ENCODE peak calls at places on chromosomes 4 and X, in ten cellular contexts. K, Q, F, S, U, D, Y, H, Z and V are unnamed samples.

GRCh38 chr4:144709793-144710525 is 64.0 kb downstream of the HHIP start:
- DNase-seq in Y (no peak), Z (no peak), S (no peak), K (no peak), H (no peak), D (peak; percentile 18), U (peak; percentile 95), Q (peak; percentile 41), F (peak; percentile 53), V (no peak)

GRCh38 chr4:153489856-153490558 is 23.8 kb downstream of the TMEM131L start:
- DNase-seq in Z (no peak), K (no peak), F (no peak), Y (no peak), D (no peak), H (no peak), S (no peak), U (peak; percentile 50), Q (peak; percentile 39), V (no peak)

GRCh38 chr4:173878701-173879100 is 348.7 kb upstream of the HAND2 start:
- DNase-seq in H (no peak), D (peak; percentile 16), S (no peak), Y (no peak), K (no peak), Q (peak; percentile 88), U (peak; percentile 15), Z (no peak), F (no peak), V (no peak)

GRCh38 chr4:15469402-15470148 is at the start of gene CC2D2A:
- DNase-seq in D (no peak), Q (peak; percentile 76), U (peak; percentile 73), Z (no peak), S (no peak), Y (peak; percentile 13), K (no peak), H (peak; percentile 38), F (peak; percentile 49), V (peak; percentile 37)

GRCh38 chr4:184019084-184019483 is 114.0 kb downstream of the STOX2 start:
- DNase-seq in Y (no peak), Q (no peak), D (no peak), K (no peak), S (no peak), F (peak; percentile 26), U (peak; percentile 9), Z (no peak), H (no peak), V (no peak)

GRCh38 chr4:172850838-172851237 is 317.8 kb upstream of the GALNT7 start:
- DNase-seq in Q (peak; percentile 36), U (peak; percentile 87), Y (no peak), K (no peak), D (no peak), H (no peak), F (peak; percentile 76), Z (no peak), S (peak; percentile 20), V (no peak)

GRCh38 chr4:72286185-72286584 is 254.4 kb downstream of the NPFFR2 start:
- DNase-seq in K (no peak), S (no peak), D (no peak), Q (peak; percentile 23), H (no peak), U (peak; percentile 52), F (peak; percentile 15), Y (no peak), Z (no peak), V (no peak)

GRCh38 chrX:154775611-154776349 is 13.1 kb downstream of the DKC1 start:
- DNase-seq in U (no peak), S (no peak), K (no peak), D (peak; percentile 14), H (peak; percentile 36), Z (no peak), F (no peak), Q (peak; percentile 36), Y (no peak), V (no peak)

GRCh38 chr4:71266090-71266794 is 72.6 kb upstream of the SLC4A4 start:
- DNase-seq in K (no peak), D (no peak), U (peak; percentile 63), Z (no peak), F (peak; percentile 93), S (peak; percentile 47), H (no peak), Y (no peak), Q (peak; percentile 62), V (no peak)

GRCh38 chrX:139751053-139751452 is 43.1 kb upstream of the MCF2 start:
- DNase-seq in Y (no peak), S (no peak), U (no peak), Q (no peak), D (no peak), Z (no peak), F (no peak), K (no peak), H (no peak), V (no peak)

GRCh38 chrX:78437621-78438020 is 110.2 kb upstream of the CYSLTR1 start:
- DNase-seq in U (no peak), D (no peak), H (no peak), K (no peak), Y (no peak), S (no peak), Q (no peak), F (no peak), Z (no peak), V (no peak)

GRCh38 chr4:60683357-60683756 is 516.8 kb upstream of the ADGRL3 start:
- DNase-seq in U (peak; percentile 94), Z (no peak), Y (no peak), K (no peak), Q (peak; percentile 20), F (peak; percentile 66), S (peak; percentile 78), D (no peak), H (no peak), V (no peak)

GRCh38 chr4:170057851-170058250 is 31.7 kb upstream of the MFAP3L start:
- DNase-seq in Y (no peak), U (no peak), K (no peak), Z (no peak), F (no peak), D (no peak), H (no peak), Q (peak; percentile 42), S (no peak), V (no peak)

GRCh38 chrX:47160781-47161180 is 15.8 kb downstream of the RBM10 start:
- DNase-seq in K (no peak), Q (no peak), S (no peak), D (no peak), U (no peak), Z (no peak), H (no peak), F (peak; percentile 20), Y (no peak), V (no peak)

GRCh38 chr4:108502366-108502765 is 118.0 kb upstream of the RPL34 start:
- DNase-seq in U (no peak), Y (no peak), F (peak; percentile 4), Q (no peak), D (no peak), S (no peak), H (no peak), K (no peak), Z (no peak), V (no peak)

GRCh38 chrX:21725498-21725897 is 32.4 kb downstream of the SMPX start:
- DNase-seq in F (peak; percentile 45), H (no peak), D (no peak), S (no peak), Z (no peak), Y (no peak), Q (no peak), U (peak; percentile 63), K (no peak), V (no peak)
- TF ChIP-seq CTCF in F (peak; percentile 53), H (no peak), D (no peak), S (peak; percentile 43), Z (peak; percentile 35), Y (peak; percentile 24), Q (no peak), U (peak; percentile 42), K (no peak), V (no peak)

GRCh38 chrX:45799576-45799975 is 598.9 kb upstream of the DIPK2B start:
- DNase-seq in F (no peak), S (no peak), D (no peak), H (no peak), Z (no peak), K (no peak), Q (no peak), Y (no peak), U (no peak), V (no peak)

GRCh38 chrX:45806410-45807121 is 605.9 kb upstream of the DIPK2B start:
- DNase-seq in U (peak; percentile 81), H (no peak), S (peak; percentile 78), Z (no peak), Y (no peak), F (peak; percentile 92), Q (peak; percentile 90), K (no peak), D (no peak), V (no peak)

GRCh38 chrX:45803383-45803921 is 602.8 kb upstream of the DIPK2B start:
- DNase-seq in Y (no peak), F (peak; percentile 92), Z (no peak), U (peak; percentile 95), Q (peak; percentile 76), S (peak; percentile 86), K (no peak), H (no peak), D (no peak), V (no peak)

GRCh38 chrX:45801554-45801953 is 600.9 kb upstream of the DIPK2B start:
- DNase-seq in F (peak; percentile 34), U (peak; percentile 71), D (no peak), Y (no peak), Z (no peak), K (no peak), H (no peak), Q (peak; percentile 55), S (no peak), V (no peak)
- TF ChIP-seq CTCF in F (peak; percentile 40), U (no peak), D (no peak), Y (peak; percentile 18), Z (peak; percentile 29), K (no peak), H (no peak), Q (peak; percentile 27), S (peak; percentile 48), V (no peak)

DNA sequence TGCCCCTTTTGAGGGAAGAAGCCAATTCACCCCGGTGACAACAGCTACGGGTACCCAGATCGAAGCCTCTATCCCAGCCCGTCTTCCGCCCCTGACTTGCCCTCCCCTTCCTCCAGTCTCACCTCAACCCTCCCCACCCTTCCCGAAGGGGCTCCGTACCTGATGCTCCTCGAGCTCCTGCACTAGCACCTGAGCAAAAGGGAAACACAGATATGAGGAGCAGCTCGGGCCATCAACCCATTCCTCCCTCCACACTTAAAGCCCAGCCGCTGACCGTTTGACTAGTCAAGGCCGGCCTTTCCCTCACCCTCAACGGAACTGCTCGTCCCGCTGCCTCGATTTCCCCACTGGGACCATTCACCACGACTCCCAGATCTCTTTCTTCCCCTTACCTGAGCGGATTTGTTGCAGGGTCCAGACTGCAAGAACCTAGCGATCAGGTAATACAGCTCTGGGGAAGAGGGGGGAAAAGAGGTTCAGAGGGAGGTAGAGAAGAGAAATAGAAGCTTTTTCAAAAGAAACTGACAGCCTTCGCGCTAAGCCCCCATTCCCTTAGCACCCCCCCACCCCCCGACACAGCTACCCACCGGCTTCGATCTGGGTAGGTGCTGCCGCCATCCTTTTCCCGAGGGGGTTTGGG is 703 bp downstream of the BRWD3 start:
- DNase-seq in Q (peak; percentile 12), U (peak; percentile 19), F (peak; percentile 2), D (peak; percentile 6), K (no peak), S (no peak), Y (peak; percentile 22), H (peak; percentile 20), Z (no peak), V (peak; percentile 10)
- TF ChIP-seq CTCF in Q (no peak), U (no peak), F (no peak), D (no peak), K (no peak), S (no peak), Y (no peak), H (no peak), Z (no peak), V (no peak)

GRCh38 chr4:27084685-27085356 is 224.2 kb downstream of the STIM2 start:
- DNase-seq in F (no peak), U (peak; percentile 17), Z (no peak), Q (peak; percentile 21), H (peak; percentile 23), S (no peak), Y (peak; percentile 20), K (peak; percentile 28), D (no peak), V (peak; percentile 46)
- TF ChIP-seq CTCF in F (no peak), U (no peak), Z (no peak), Q (no peak), H (no peak), S (peak; percentile 14), Y (peak; percentile 7), K (no peak), D (no peak), V (no peak)